ENCODE peak calls at places on chromosomes 2 and 18, in seven cellular contexts. One of them, this sample, is unnamed.
A peak's percentile ranks its signal among the peaks of the same experiment; 100 is the strongest.

GRCh38 chr18:76989647-76990190 is 142.9 kb downstream of the MBP start:
- DNase-seq in HepG2: no peak
- DNase-seq in GM12878: no peak
- DNase-seq in K562: no peak
- DNase-seq in H1: no peak
- DNase-seq in HCT116: no peak
- DNase-seq in SK-N-SH: no peak
- DNase-seq in this sample: no peak

GRCh38 chr2:197184959-197185586 is 125.5 kb downstream of the ANKRD44 start:
- DNase-seq in HepG2: no peak
- DNase-seq in K562: no peak
- DNase-seq in GM12878: no peak
- DNase-seq in SK-N-SH: no peak
- DNase-seq in HCT116: no peak
- DNase-seq in H1: no peak
- DNase-seq in this sample: no peak

GRCh38 chr18:67517224-67517765 is 775 bp upstream of the DSEL start:
- DNase-seq in HCT116: no peak
- DNase-seq in GM12878: no peak
- DNase-seq in K562: no peak
- DNase-seq in HepG2: no peak
- DNase-seq in H1: no peak
- DNase-seq in SK-N-SH: no peak
- DNase-seq in this sample: no peak

GRCh38 chr2:45851576-45852304 is 200.3 kb downstream of the PRKCE start:
- DNase-seq in H1: no peak
- DNase-seq in HCT116: no peak
- DNase-seq in K562: no peak
- DNase-seq in GM12878: no peak
- DNase-seq in SK-N-SH: no peak
- DNase-seq in HepG2: no peak
- DNase-seq in this sample: no peak

GRCh38 chr2:221276033-221276432 is 296.1 kb downstream of the EPHA4 start:
- DNase-seq in H1: no peak
- DNase-seq in K562: no peak
- DNase-seq in GM12878: no peak
- DNase-seq in HepG2: no peak
- DNase-seq in HCT116: no peak
- DNase-seq in SK-N-SH: no peak
- DNase-seq in this sample: no peak

GRCh38 chr2:119366161-119366648 is 429 bp downstream of the C2orf76 start:
- DNase-seq in K562: peak; percentile 29
- DNase-seq in GM12878: no peak
- DNase-seq in SK-N-SH: no peak
- DNase-seq in HCT116: no peak
- DNase-seq in H1: no peak
- DNase-seq in HepG2: peak; percentile 70
- DNase-seq in this sample: no peak

GRCh38 chr2:58512878-58513277 is 271.8 kb upstream of the FANCL start:
- DNase-seq in HCT116: no peak
- DNase-seq in HepG2: no peak
- DNase-seq in K562: no peak
- DNase-seq in H1: no peak
- DNase-seq in GM12878: no peak
- DNase-seq in SK-N-SH: no peak
- DNase-seq in this sample: no peak

GRCh38 chr2:229153946-229154345 is 117.1 kb downstream of the PID1 start:
- DNase-seq in SK-N-SH: no peak
- DNase-seq in HepG2: no peak
- DNase-seq in K562: no peak
- DNase-seq in H1: no peak
- DNase-seq in HCT116: no peak
- DNase-seq in GM12878: no peak
- DNase-seq in this sample: no peak

GRCh38 chr18:70068981-70069380 is 121.3 kb upstream of the CD226 start:
- DNase-seq in H1: no peak
- DNase-seq in SK-N-SH: no peak
- DNase-seq in HCT116: no peak
- DNase-seq in K562: no peak
- DNase-seq in GM12878: no peak
- DNase-seq in HepG2: no peak
- DNase-seq in this sample: no peak
- TF ChIP-seq YY1 in H1: no peak
- TF ChIP-seq YY1 in SK-N-SH: no peak
- TF ChIP-seq YY1 in HCT116: no peak
- TF ChIP-seq YY1 in K562: no peak
- TF ChIP-seq YY1 in GM12878: no peak
- TF ChIP-seq YY1 in HepG2: no peak
- TF ChIP-seq YY1 in this sample: no peak

GRCh38 chr2:241213567-241213966 is 25.1 kb downstream of the ANO7 start:
- DNase-seq in K562: no peak
- DNase-seq in HepG2: no peak
- DNase-seq in H1: no peak
- DNase-seq in SK-N-SH: no peak
- DNase-seq in HCT116: no peak
- DNase-seq in GM12878: no peak
- DNase-seq in this sample: no peak
- H3K9ac ChIP-seq in K562: no peak overlapping the region
- H3K9ac ChIP-seq in HepG2: no peak overlapping the region
- H3K9ac ChIP-seq in H1: no peak overlapping the region
- H3K9ac ChIP-seq in SK-N-SH: no peak overlapping the region
- H3K9ac ChIP-seq in HCT116: no peak overlapping the region
- H3K9ac ChIP-seq in GM12878: no peak overlapping the region
- H3K9ac ChIP-seq in this sample: no peak overlapping the region

GRCh38 chr2:10039658-10040410 is 3.5 kb upstream of the KLF11 start:
- DNase-seq in SK-N-SH: peak; percentile 56
- DNase-seq in K562: no peak
- DNase-seq in H1: no peak
- DNase-seq in GM12878: no peak
- DNase-seq in HCT116: no peak
- DNase-seq in HepG2: no peak
- DNase-seq in this sample: no peak

GRCh38 chr2:10036095-10036879 is 7.1 kb upstream of the KLF11 start:
- DNase-seq in H1: no peak
- DNase-seq in HepG2: no peak
- DNase-seq in GM12878: no peak
- DNase-seq in K562: no peak
- DNase-seq in HCT116: no peak
- DNase-seq in SK-N-SH: peak; percentile 87
- DNase-seq in this sample: no peak

GRCh38 chr2:10038123-10038522 is 5.2 kb upstream of the KLF11 start:
- DNase-seq in GM12878: no peak
- DNase-seq in HCT116: no peak
- DNase-seq in HepG2: no peak
- DNase-seq in H1: no peak
- DNase-seq in SK-N-SH: no peak
- DNase-seq in K562: no peak
- DNase-seq in this sample: no peak

GRCh38 chr2:10041711-10042110 is 1.6 kb upstream of the KLF11 start:
- DNase-seq in HCT116: no peak
- DNase-seq in HepG2: no peak
- DNase-seq in H1: no peak
- DNase-seq in SK-N-SH: no peak
- DNase-seq in GM12878: no peak
- DNase-seq in K562: no peak
- DNase-seq in this sample: no peak

GRCh38 chr2:10038716-10039115 is 4.6 kb upstream of the KLF11 start:
- DNase-seq in H1: no peak
- DNase-seq in HCT116: no peak
- DNase-seq in GM12878: no peak
- DNase-seq in HepG2: no peak
- DNase-seq in SK-N-SH: no peak
- DNase-seq in K562: no peak
- DNase-seq in this sample: no peak
- TF ChIP-seq YY1 in H1: no peak
- TF ChIP-seq YY1 in HCT116: no peak
- TF ChIP-seq YY1 in GM12878: no peak
- TF ChIP-seq YY1 in HepG2: no peak
- TF ChIP-seq YY1 in SK-N-SH: no peak
- TF ChIP-seq YY1 in K562: no peak
- TF ChIP-seq YY1 in this sample: no peak

DNA sequence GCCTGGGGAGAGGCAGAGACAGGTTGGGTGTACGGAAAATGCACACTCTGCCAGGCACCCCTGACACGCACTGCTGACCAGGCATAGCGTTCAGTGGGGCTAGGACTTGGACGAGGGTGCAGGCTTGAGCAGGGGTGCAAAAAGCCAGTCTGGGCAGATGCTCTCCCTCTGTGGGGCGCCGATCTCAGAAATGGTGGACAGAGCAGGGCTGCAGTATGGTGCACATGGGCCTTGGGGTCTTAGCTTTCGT is 1.0 kb upstream of the ARHGEF4 start:
- DNase-seq in SK-N-SH: no peak
- DNase-seq in K562: no peak
- DNase-seq in HepG2: no peak
- DNase-seq in HCT116: no peak
- DNase-seq in GM12878: no peak
- DNase-seq in H1: no peak
- DNase-seq in this sample: no peak
- H3K9ac ChIP-seq in SK-N-SH: no peak overlapping the region
- H3K9ac ChIP-seq in K562: no peak overlapping the region
- H3K9ac ChIP-seq in HepG2: no peak overlapping the region
- H3K9ac ChIP-seq in HCT116: no peak overlapping the region
- H3K9ac ChIP-seq in GM12878: no peak overlapping the region
- H3K9ac ChIP-seq in H1: no peak overlapping the region
- H3K9ac ChIP-seq in this sample: no peak overlapping the region

DNA sequence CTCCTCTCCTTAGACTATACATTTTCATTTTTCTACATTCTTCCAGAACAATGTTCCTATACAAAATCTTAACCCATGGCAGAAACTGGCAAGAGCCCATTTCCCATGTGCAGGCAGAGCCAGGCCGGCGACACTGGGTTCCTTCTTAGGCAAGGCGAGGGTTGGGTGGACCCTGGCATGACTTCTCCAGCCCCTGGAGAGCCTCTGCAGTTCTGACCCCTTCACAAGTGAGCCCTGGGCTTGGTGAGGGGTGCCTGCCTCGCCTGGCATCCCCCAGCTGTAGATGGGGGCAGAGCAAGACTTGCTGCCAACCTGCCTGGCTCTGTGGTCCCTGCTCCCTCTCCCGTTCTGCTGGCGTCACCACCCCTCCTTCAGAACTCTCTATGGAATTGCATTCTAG is 5.0 kb downstream of the GYPC start:
- DNase-seq in K562: no peak
- DNase-seq in H1: no peak
- DNase-seq in HCT116: no peak
- DNase-seq in GM12878: no peak
- DNase-seq in SK-N-SH: no peak
- DNase-seq in HepG2: no peak
- DNase-seq in this sample: no peak
- TF ChIP-seq YY1 in K562: no peak
- TF ChIP-seq YY1 in H1: no peak
- TF ChIP-seq YY1 in HCT116: no peak
- TF ChIP-seq YY1 in GM12878: no peak
- TF ChIP-seq YY1 in SK-N-SH: no peak
- TF ChIP-seq YY1 in HepG2: no peak
- TF ChIP-seq YY1 in this sample: no peak